ENCODE peak calls at places on chromosomes 4 and X, in ten cellular contexts. O, C, B, H, R, W, E, N, Z and A are unnamed samples.

GRCh38 chr4:4659871-4660651 is 118.2 kb upstream of the STX18 start:
- DNase-seq in O (no peak), N (no peak), W (peak), C (no peak), Z (no peak), H (no peak), E (peak), R (no peak), B (no peak), A (peak)

GRCh38 chr4:37976991-37977470 is 16.8 kb downstream of the PTTG2 start:
- DNase-seq in Z (peak), N (peak), W (peak), O (no peak), R (peak), E (peak), B (peak), C (peak), H (peak), A (peak)

GRCh38 chr4:151530783-151531182 is 121.8 kb downstream of the FHIP1A start:
- DNase-seq in N (no peak), O (no peak), Z (no peak), B (no peak), C (no peak), R (no peak), W (no peak), H (no peak), E (peak), A (no peak)

GRCh38 chr4:14446311-14446710 is 556.0 kb upstream of the CPEB2 start:
- DNase-seq in Z (no peak), W (peak), O (no peak), E (peak), R (no peak), B (no peak), C (no peak), N (no peak), H (no peak), A (no peak)

GRCh38 chr4:97496298-97496873 is 646.9 kb downstream of the STPG2 start:
- DNase-seq in W (peak), O (no peak), H (no peak), N (no peak), E (peak), Z (no peak), R (no peak), C (no peak), B (no peak), A (no peak)

GRCh38 chrX:105117621-105118020 is 102.9 kb downstream of the TEX13A start:
- DNase-seq in N (no peak), O (no peak), B (no peak), E (peak), H (no peak), R (no peak), Z (no peak), C (no peak), W (no peak), A (no peak)

GRCh38 chr4:42995343-42995944 is 102.9 kb downstream of the GRXCR1 start:
- DNase-seq in N (no peak), Z (no peak), B (no peak), C (peak), W (peak), H (peak), E (peak), O (no peak), R (no peak), A (no peak)

GRCh38 chrX:149853925-149854324 is 27.1 kb upstream of the MAGEA8 start:
- DNase-seq in Z (no peak), R (no peak), C (no peak), B (no peak), N (no peak), E (no peak), W (no peak), O (no peak), H (no peak), A (no peak)

GRCh38 chrX:28189011-28189410 is 207.8 kb upstream of the DCAF8L1 start:
- DNase-seq in C (no peak), N (no peak), B (no peak), Z (no peak), E (peak), R (no peak), O (no peak), H (no peak), W (peak), A (no peak)

GRCh38 chr4:37599092-37599800 is 86.9 kb downstream of the RELL1 start:
- DNase-seq in O (no peak), W (no peak), R (no peak), N (no peak), Z (no peak), H (no peak), E (no peak), C (no peak), B (no peak), A (no peak)

GRCh38 chrX:39677585-39677984 is 420.2 kb downstream of the BCOR start:
- DNase-seq in N (no peak), W (no peak), Z (no peak), C (no peak), B (no peak), O (no peak), R (no peak), H (no peak), E (no peak), A (no peak)

GRCh38 chr4:69546121-69546520 is 50.4 kb upstream of the UGT2B4 start:
- DNase-seq in C (no peak), W (no peak), E (no peak), Z (no peak), N (no peak), R (no peak), B (no peak), H (no peak), O (no peak), A (no peak)

GRCh38 chr4:154877110-154877760 is 96.2 kb downstream of the RBM46 start:
- DNase-seq in N (no peak), R (no peak), Z (no peak), W (peak), E (peak), O (no peak), H (no peak), C (peak), B (no peak), A (peak)

GRCh38 chrX:13415551-13415950 is 95.7 kb upstream of the ATXN3L start:
- DNase-seq in Z (no peak), W (no peak), O (no peak), E (no peak), N (no peak), R (no peak), B (no peak), C (no peak), H (no peak), A (no peak)

GRCh38 chr4:105392858-105393257 is 81.0 kb downstream of the PPA2 start:
- DNase-seq in C (no peak), E (no peak), H (no peak), W (no peak), B (no peak), N (no peak), O (no peak), R (no peak), Z (no peak), A (no peak)

GRCh38 chrX:149511081-149511480 is 6.0 kb upstream of the IDS start:
- DNase-seq in E (no peak), H (no peak), B (no peak), N (no peak), C (no peak), O (no peak), W (no peak), R (no peak), Z (no peak), A (no peak)